ENCODE peak calls at places on chromosome 11, in ten cellular contexts. X is foreskin fibroblast; A is lower leg skin; D is tibial artery; N is CD4-positive, alpha-beta T cell; F is cardiac muscle cell; G is HCT116; U is transverse colon; J is fibroblast of lung; H is kidney. S is an unnamed sample.

GRCh38 chr11:116119158-116119557 is 614.9 kb upstream of the CADM1 start:
- DNase-seq in X (no peak), A (peak), D (no peak), N (no peak), F (no peak), G (no peak), U (no peak), J (no peak), H (no peak), S (no peak)

GRCh38 chr11:86440305-86440716 is 65.6 kb downstream of the CCDC81 start:
- DNase-seq in X (peak), A (no peak), D (peak), N (no peak), F (no peak), G (no peak), U (no peak), J (peak), H (no peak), S (no peak)

GRCh38 chr11:95095858-95096587 is 6.4 kb downstream of the ENDOD1 start:
- DNase-seq in X (peak), A (no peak), D (no peak), N (no peak), F (no peak), G (no peak), U (no peak), J (peak), H (no peak), S (no peak)

GRCh38 chr11:6474806-6475500 is 1.2 kb upstream of the TRIM3 start:
- DNase-seq in X (peak), A (no peak), D (no peak), N (no peak), F (no peak), G (no peak), U (no peak), J (no peak), H (no peak), S (no peak)

GRCh38 chr11:106415510-106415909 is 338.0 kb downstream of the AASDHPPT start:
- DNase-seq in X (no peak), A (no peak), D (no peak), N (no peak), F (no peak), G (no peak), U (no peak), J (no peak), H (no peak), S (no peak)

GRCh38 chr11:11620966-11621880 is 582 bp downstream of the GALNT18 start:
- DNase-seq in X (peak), A (no peak), D (peak), N (no peak), F (peak), G (no peak), U (peak), J (peak), H (peak), S (no peak)

GRCh38 chr11:68855205-68855978 is 13.7 kb upstream of the CPT1A start:
- DNase-seq in X (peak), A (no peak), D (peak), N (peak), F (no peak), G (no peak), U (peak), J (no peak), H (peak), S (no peak)

GRCh38 chr11:93532285-93532789 is 10.9 kb downstream of the SMCO4 start:
- DNase-seq in X (peak), A (no peak), D (no peak), N (no peak), F (no peak), G (no peak), U (no peak), J (no peak), H (no peak), S (no peak)

GRCh38 chr11:105609341-105609781 is 512 bp upstream of the GRIA4 start:
- DNase-seq in X (peak), A (no peak), D (no peak), N (no peak), F (peak), G (peak), U (no peak), J (peak), H (no peak), S (no peak)

GRCh38 chr11:128342511-128343133 is 244.7 kb downstream of the ETS1 start:
- DNase-seq in X (peak), A (peak), D (no peak), N (peak), F (peak), G (no peak), U (peak), J (peak), H (no peak), S (no peak)

GRCh38 chr11:108220721-108221346 is 1.6 kb downstream of the NPAT start:
- DNase-seq in X (peak), A (no peak), D (no peak), N (no peak), F (no peak), G (no peak), U (no peak), J (peak), H (no peak), S (no peak)

GRCh38 chr11:888290-889212 is 22.1 kb downstream of the CHID1 start:
- DNase-seq in X (no peak), A (no peak), D (no peak), N (no peak), F (no peak), G (no peak), U (no peak), J (no peak), H (no peak), S (peak)

GRCh38 chr11:124978316-124978715 is 24.3 kb downstream of the CCDC15 start:
- DNase-seq in X (no peak), A (no peak), D (no peak), N (no peak), F (no peak), G (no peak), U (no peak), J (no peak), H (no peak), S (no peak)

GRCh38 chr11:85171648-85172257 is 455.4 kb downstream of the DLG2 start:
- DNase-seq in X (no peak), A (no peak), D (no peak), N (no peak), F (no peak), G (no peak), U (no peak), J (no peak), H (no peak), S (no peak)

GRCh38 chr11:109363682-109364081 is 58.3 kb upstream of the C11orf87 start:
- DNase-seq in X (no peak), A (no peak), D (no peak), N (no peak), F (no peak), G (no peak), U (no peak), J (no peak), H (no peak), S (no peak)

GRCh38 chr11:23112987-23113886 is 253.0 kb upstream of the CCDC179 start:
- DNase-seq in X (peak), A (no peak), D (no peak), N (no peak), F (peak), G (no peak), U (peak), J (peak), H (no peak), S (no peak)

GRCh38 chr11:118175600-118176399 is 639 bp downstream of the SCN2B start:
- DNase-seq in X (no peak), A (no peak), D (no peak), N (no peak), F (no peak), G (no peak), U (no peak), J (no peak), H (no peak), S (no peak)

GRCh38 chr11:126359431-126360048 is 4.1 kb downstream of the ST3GAL4 start:
- DNase-seq in X (peak), A (peak), D (peak), N (no peak), F (no peak), G (no peak), U (peak), J (peak), H (peak), S (no peak)

GRCh38 chr11:113189909-113190667 is 124.3 kb upstream of the TTC12 start:
- DNase-seq in X (peak), A (peak), D (no peak), N (no peak), F (no peak), G (no peak), U (no peak), J (peak), H (no peak), S (no peak)

GRCh38 chr11:114008331-114008730 is 33.4 kb downstream of the HTR3A start:
- DNase-seq in X (no peak), A (no peak), D (no peak), N (no peak), F (no peak), G (no peak), U (no peak), J (no peak), H (no peak), S (no peak)

GRCh38 chr11:46450846-46451470 is 59.4 kb upstream of the CHRM4 start:
- DNase-seq in X (no peak), A (no peak), D (no peak), N (no peak), F (no peak), G (no peak), U (no peak), J (no peak), H (no peak), S (no peak)

GRCh38 chr11:103491777-103492176 is 382.6 kb downstream of the DYNC2H1 start:
- DNase-seq in X (no peak), A (no peak), D (no peak), N (no peak), F (no peak), G (no peak), U (no peak), J (no peak), H (no peak), S (no peak)

GRCh38 chr11:117026593-117027330 is 71.5 kb downstream of the SIK3 start:
- DNase-seq in X (peak), A (no peak), D (no peak), N (no peak), F (no peak), G (peak), U (no peak), J (peak), H (no peak), S (no peak)

GRCh38 chr11:123545726-123546125 is 108.7 kb downstream of the SCN3B start:
- DNase-seq in X (no peak), A (no peak), D (no peak), N (no peak), F (no peak), G (no peak), U (no peak), J (no peak), H (no peak), S (no peak)

GRCh38 chr11:110989734-110990133 is 255.8 kb upstream of the POU2AF2 start:
- DNase-seq in X (peak), A (no peak), D (no peak), N (no peak), F (no peak), G (no peak), U (peak), J (peak), H (no peak), S (no peak)

GRCh38 chr11:122853971-122854446 is 15.7 kb downstream of the CRTAM start:
- DNase-seq in X (peak), A (no peak), D (no peak), N (no peak), F (peak), G (peak), U (peak), J (peak), H (no peak), S (no peak)

GRCh38 chr11:116379185-116379828 is 393.5 kb downstream of the BUD13 start:
- DNase-seq in X (peak), A (no peak), D (no peak), N (no peak), F (peak), G (no peak), U (peak), J (peak), H (no peak), S (no peak)

GRCh38 chr11:73324116-73324515 is 16.0 kb downstream of the ARHGEF17 start:
- DNase-seq in X (no peak), A (no peak), D (no peak), N (no peak), F (no peak), G (no peak), U (no peak), J (no peak), H (no peak), S (no peak)

GRCh38 chr11:35352107-35352888 is 67.1 kb downstream of the SLC1A2 start:
- DNase-seq in X (peak), A (no peak), D (no peak), N (no peak), F (peak), G (no peak), U (no peak), J (peak), H (no peak), S (no peak)

GRCh38 chr11:47143322-47143721 is 33.4 kb downstream of the ARFGAP2 start:
- DNase-seq in X (peak), A (peak), D (no peak), N (no peak), F (no peak), G (no peak), U (no peak), J (peak), H (no peak), S (no peak)

GRCh38 chr11:69580529-69580928 is 60.4 kb upstream of the CCND1 start:
- DNase-seq in X (no peak), A (peak), D (no peak), N (no peak), F (no peak), G (no peak), U (no peak), J (no peak), H (no peak), S (no peak)

GRCh38 chr11:69356703-69357457 is 62.9 kb downstream of the MYEOV start:
- DNase-seq in X (no peak), A (peak), D (peak), N (no peak), F (no peak), G (no peak), U (no peak), J (no peak), H (no peak), S (no peak)

GRCh38 chr11:66607126-66607834 is 9.2 kb upstream of the RBM14 start:
- DNase-seq in X (peak), A (peak), D (peak), N (no peak), F (no peak), G (no peak), U (peak), J (peak), H (no peak), S (no peak)

GRCh38 chr11:60932605-60933346 is 8.5 kb downstream of the TMEM132A start:
- DNase-seq in X (no peak), A (no peak), D (no peak), N (no peak), F (no peak), G (no peak), U (no peak), J (no peak), H (no peak), S (no peak)

GRCh38 chr11:74338963-74339362 is 27.5 kb upstream of the P4HA3 start:
- DNase-seq in X (no peak), A (no peak), D (no peak), N (no peak), F (no peak), G (no peak), U (peak), J (no peak), H (no peak), S (no peak)

GRCh38 chr11:110763249-110764011 is 51.2 kb upstream of the ARHGAP20 start:
- DNase-seq in X (peak), A (no peak), D (no peak), N (no peak), F (no peak), G (no peak), U (peak), J (peak), H (peak), S (no peak)

GRCh38 chr11:12457030-12457600 is 79.7 kb downstream of the PARVA start:
- DNase-seq in X (peak), A (no peak), D (no peak), N (no peak), F (no peak), G (no peak), U (no peak), J (peak), H (no peak), S (no peak)

GRCh38 chr11:36053314-36053713 is 109.5 kb downstream of the LDLRAD3 start:
- DNase-seq in X (no peak), A (no peak), D (no peak), N (no peak), F (no peak), G (no peak), U (no peak), J (no peak), H (no peak), S (no peak)

GRCh38 chr11:64317325-64317960 is at the start of gene TRMT112:
- DNase-seq in X (peak), A (peak), D (peak), N (peak), F (peak), G (peak), U (peak), J (peak), H (peak), S (peak)

DNA sequence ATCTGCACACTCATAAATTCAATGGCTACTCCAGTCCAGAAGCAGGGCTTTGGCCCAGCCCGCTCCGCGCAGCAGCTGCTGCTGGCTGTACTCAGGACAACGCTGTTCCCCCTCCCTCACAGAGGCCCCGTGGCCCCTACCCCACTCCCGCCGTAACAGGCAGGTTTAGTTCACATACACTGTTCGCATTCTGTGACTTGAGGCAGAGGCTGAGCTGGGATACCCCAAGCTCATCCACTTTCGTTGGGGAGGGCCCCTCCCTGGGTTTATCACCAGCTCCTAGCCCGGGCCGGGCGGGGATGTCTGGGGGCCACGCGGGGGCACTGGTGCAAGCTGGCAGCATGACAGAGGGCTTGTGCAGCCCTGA is 52.4 kb downstream of the SYT13 start:
- DNase-seq in X (no peak), A (no peak), D (peak), N (no peak), F (no peak), G (no peak), U (no peak), J (no peak), H (no peak), S (no peak)
- TF ChIP-seq CTCF in X (no peak), A (no peak), D (no peak), N (no peak), F (no peak), G (no peak), U (no peak), J (no peak), H (no peak), S (no peak)

DNA sequence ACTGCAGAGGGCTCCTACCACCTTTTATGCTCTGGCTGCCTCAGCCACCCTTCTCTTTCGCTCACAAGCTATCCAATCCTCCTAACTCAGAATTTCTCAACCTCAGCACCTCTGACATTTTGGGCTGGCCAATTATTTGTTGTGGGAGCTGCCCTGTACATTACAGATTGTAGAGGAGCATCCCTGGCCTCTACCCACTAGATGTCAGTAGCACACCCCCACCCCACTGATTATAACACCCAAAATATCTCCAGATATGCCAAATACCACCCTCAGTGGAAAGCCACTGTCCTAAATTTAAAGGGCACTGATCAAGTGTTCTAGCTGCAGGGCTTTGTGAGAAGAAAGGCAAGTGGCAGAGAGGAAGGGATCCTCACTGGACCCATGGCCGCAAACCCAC is 443.1 kb downstream of the SOX6 start:
- DNase-seq in X (peak), A (no peak), D (no peak), N (no peak), F (no peak), G (no peak), U (no peak), J (peak), H (no peak), S (no peak)
- TF ChIP-seq CTCF in X (no peak), A (no peak), D (no peak), N (no peak), F (peak), G (no peak), U (no peak), J (peak), H (no peak), S (no peak)

DNA sequence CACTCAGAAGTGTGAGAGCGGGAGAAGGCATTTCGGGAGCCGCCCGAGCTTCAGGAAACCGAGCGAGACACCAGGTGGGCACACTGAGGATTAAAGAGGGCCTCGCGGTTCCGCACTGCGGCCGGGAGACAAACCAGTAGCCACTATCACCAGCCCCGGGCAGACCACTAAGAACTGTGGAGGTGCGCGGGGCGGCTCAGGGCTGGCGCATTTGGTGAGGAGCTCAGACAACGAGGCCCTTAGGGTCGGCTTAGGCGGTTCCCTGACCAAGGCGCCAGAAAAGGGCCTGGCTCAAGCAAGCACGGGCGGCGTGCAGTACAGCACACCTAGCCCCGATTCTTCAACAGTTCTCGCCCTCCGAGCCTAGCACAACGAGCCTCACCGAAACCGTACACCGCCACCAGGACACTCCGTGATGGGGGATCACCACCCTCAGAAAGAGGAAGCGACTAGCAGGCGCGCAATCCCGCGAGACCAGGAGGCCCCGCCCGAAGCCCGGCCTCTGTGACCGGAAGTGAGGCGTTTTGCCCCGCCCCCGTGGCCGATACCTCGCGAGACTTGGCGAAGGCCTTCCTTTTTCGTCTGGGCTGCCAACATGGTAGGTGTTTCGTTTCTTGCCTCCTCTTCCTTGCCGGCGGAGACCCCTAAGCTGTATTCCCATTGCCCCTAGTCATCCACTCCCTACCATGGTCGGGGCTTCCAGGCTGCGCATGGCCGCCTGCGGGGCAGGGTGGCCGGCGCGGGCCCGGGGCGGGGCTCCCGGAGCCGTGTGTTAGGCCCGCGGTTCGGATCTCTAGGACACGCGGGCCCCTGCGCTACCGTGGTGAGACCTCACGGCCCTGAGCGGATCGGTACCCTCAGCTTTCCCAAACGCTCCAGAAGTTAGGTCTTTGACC is at the start of the genes RPL27A and TRIM66:
- DNase-seq in X (peak), A (peak), D (peak), N (peak), F (peak), G (peak), U (peak), J (peak), H (peak), S (peak)
- TF ChIP-seq CTCF in X (no peak), A (no peak), D (no peak), N (no peak), F (no peak), G (no peak), U (no peak), J (no peak), H (no peak), S (no peak)

DNA sequence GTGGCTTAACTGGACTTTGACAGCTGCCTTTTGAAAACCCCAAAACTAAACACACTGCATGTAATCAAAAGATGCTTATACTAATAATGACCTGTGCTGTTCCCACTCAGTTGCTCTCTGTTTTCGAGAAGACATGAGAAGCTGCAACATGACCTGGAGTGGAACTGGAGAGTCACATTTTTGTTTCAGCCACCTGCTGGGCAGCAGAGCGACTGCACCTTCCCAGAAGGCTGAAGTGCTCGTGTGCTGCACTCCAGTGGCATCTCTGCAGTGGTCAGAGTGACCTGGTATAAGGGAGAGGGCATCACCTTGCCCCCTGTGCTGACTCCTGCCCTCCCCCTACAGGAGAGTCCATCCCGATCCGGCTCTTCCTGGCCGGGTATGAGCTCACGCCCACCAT is 8.6 kb downstream of the THYN1 start:
- DNase-seq in X (peak), A (no peak), D (no peak), N (no peak), F (peak), G (no peak), U (no peak), J (peak), H (no peak), S (no peak)
- TF ChIP-seq CTCF in X (peak), A (no peak), D (peak), N (peak), F (peak), G (peak), U (no peak), J (no peak), H (peak), S (peak)